ENCODE peak calls at places on chromosomes 4 and X, in seven cellular contexts. V is adrenal gland, M is esophagus muscularis mucosa, Y is foreskin keratinocyte, U is HL-60, I is tibial nerve, K is tibial artery. H is an unnamed sample.

GRCh38 chr4:102430511-102430910 is 70.6 kb upstream of the NFKB1 start:
- DNase-seq in I (no peak), U (no peak), M (no peak), K (no peak), Y (peak; percentile 47), V (no peak), H (peak; percentile 32)

GRCh38 chrX:53659039-53659438 is 27.5 kb downstream of the HUWE1 start:
- DNase-seq in V (no peak), K (no peak), M (no peak), I (no peak), Y (no peak), U (no peak), H (no peak)

GRCh38 chrX:3231766-3232165 is 114.7 kb downstream of the MXRA5 start:
- DNase-seq in K (no peak), V (no peak), Y (no peak), I (no peak), U (no peak), M (no peak), H (peak; percentile 81)

GRCh38 chr4:23237771-23238170 is 545.0 kb downstream of the GBA3 start:
- DNase-seq in V (peak; percentile 66), Y (no peak), M (no peak), U (no peak), I (no peak), K (no peak), H (no peak)

GRCh38 chr4:85127653-85128052 is 161.2 kb upstream of the WDFY3 start:
- DNase-seq in I (no peak), V (peak; percentile 36), U (no peak), M (no peak), K (no peak), Y (peak; percentile 33), H (peak; percentile 87)

GRCh38 chr4:102620697-102621497 is 119.7 kb downstream of the NFKB1 start:
- DNase-seq in K (no peak), I (no peak), M (no peak), U (no peak), Y (peak; percentile 78), V (peak; percentile 70), H (peak; percentile 53)

GRCh38 chr4:58138786-58139185 is 1028.6 kb upstream of the IGFBP7 start:
- DNase-seq in I (no peak), V (no peak), Y (no peak), U (no peak), K (no peak), M (no peak), H (no peak)

GRCh38 chrX:29691044-29691443 is 524.3 kb upstream of the MAGEB2 start:
- DNase-seq in U (no peak), I (no peak), K (no peak), Y (no peak), M (no peak), V (no peak), H (no peak)

GRCh38 chrX:29580560-29580959 is 634.8 kb upstream of the MAGEB2 start:
- DNase-seq in K (no peak), I (no peak), U (no peak), M (no peak), V (no peak), Y (no peak), H (no peak)

GRCh38 chr4:167218022-167218608 is 16.2 kb downstream of the SPOCK3 start:
- DNase-seq in Y (no peak), K (no peak), I (no peak), V (no peak), M (no peak), U (no peak), H (no peak)

GRCh38 chr4:108048157-108048556 is 58.5 kb downstream of the HADH start:
- DNase-seq in Y (no peak), U (no peak), M (no peak), I (no peak), K (no peak), V (peak; percentile 29), H (no peak)

DNA sequence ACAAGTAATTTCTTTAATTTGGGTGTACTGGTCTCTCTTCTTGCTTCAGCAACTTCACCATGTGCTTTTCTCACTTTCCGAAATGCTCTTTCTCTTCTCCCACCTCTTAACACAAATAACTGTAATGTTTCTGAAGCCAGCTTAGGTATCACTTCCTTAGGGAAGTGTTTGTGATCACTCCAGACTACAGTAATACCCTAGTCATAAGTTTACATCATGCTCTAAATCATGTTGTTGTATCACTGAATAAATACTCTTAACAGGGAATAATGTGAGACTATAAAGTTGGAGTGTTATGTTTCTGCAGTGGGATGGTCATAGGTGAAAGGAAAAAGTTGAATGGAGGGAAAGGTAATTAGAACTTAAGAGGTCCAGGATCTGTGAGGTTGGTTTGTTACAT is 712.3 kb downstream of the C4orf33 start:
- DNase-seq in V (no peak), K (no peak), Y (no peak), I (no peak), M (no peak), U (no peak), H (no peak)
- H3K27ac ChIP-seq in V (no peak overlapping the region), K (no peak overlapping the region), Y (no peak overlapping the region), I (no peak overlapping the region), M (no peak overlapping the region), U (no peak overlapping the region), H (no peak overlapping the region)

GRCh38 chr4:145081756-145082155 is 16.2 kb downstream of the ANAPC10 start:
- DNase-seq in V (no peak), Y (no peak), I (no peak), U (no peak), M (no peak), K (no peak), H (no peak)

DNA sequence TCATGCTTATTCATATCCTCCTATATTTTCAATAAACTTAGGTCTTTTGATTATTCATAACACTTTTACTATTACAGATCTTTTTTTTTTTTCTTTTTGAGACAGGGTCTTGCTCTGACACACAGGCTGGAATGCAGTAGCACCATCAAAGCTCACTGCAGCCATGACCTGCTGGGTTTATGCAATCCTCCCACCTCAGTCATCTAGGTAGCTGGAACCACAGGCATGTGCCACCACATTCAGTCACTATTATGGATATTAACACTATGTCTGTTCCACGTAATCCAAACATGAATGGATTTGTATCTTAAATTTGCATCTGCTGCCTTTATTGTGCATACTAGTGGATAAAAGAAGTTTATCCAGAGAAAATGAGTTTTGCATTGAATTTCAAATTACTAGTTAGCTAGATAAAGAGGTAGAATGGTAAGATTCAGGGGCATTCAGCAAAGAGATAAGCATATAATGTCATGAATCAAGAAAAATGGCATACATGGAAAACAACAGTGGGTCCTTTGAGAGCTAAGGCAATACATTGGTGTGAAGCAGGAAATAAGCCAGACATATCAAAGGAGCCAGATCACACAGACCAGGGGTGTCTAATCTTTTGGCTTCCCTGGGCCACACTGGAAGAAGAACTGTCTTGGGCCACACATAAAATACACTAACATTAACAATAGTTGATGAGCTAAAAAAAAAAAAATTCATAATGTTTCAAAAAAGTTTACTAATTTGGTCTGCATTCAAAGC is 13.9 kb downstream of the ANAPC10 start:
- DNase-seq in K (no peak), V (no peak), I (no peak), U (no peak), Y (peak; percentile 86), M (no peak), H (no peak)
- H3K27ac ChIP-seq in K (no peak overlapping the region), V (no peak overlapping the region), I (no peak overlapping the region), U (no peak overlapping the region), Y (no peak overlapping the region), M (no peak overlapping the region), H (no peak overlapping the region)

DNA sequence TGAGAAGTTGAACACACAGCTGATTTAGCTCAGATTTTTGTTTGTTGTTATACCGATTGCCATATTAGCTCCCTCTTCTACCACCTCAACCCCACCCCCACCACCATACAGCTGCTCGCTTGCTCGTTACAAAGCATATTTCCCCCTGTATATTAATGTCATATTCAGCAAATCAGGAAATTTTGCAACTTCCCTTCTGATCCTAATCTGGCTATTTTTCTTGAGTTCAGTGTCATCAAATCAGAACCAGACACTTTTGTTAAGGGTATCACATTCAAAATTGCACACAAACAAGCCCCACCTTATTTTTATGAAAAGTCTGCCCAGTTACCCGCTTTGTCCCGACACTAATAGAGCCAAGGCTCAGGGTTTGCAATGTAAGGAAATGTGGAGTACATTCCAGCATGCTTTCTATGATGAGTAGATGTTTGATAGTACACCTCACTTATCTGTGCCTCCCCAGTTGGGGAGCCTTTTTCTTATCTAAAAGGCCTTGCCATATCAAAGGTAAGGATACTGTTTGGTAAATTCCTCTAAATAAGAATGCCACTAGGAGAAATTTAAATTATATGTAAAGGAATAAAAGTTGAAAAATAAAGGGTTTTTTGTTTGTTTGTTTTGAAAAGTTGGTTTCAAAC is 212.2 kb downstream of the CBR4 start:
- DNase-seq in V (no peak), K (no peak), U (no peak), I (no peak), M (no peak), Y (no peak), H (no peak)
- H3K27ac ChIP-seq in V (no peak overlapping the region), K (peak overlapping the region; percentile 26), U (no peak overlapping the region), I (no peak overlapping the region), M (no peak overlapping the region), Y (peak overlapping the region; percentile 72), H (peak overlapping the region; percentile 37)

GRCh38 chrX:130578906-130579305 is 177.1 kb downstream of the RBMX2 start:
- DNase-seq in K (no peak), I (no peak), V (no peak), M (no peak), Y (no peak), U (no peak), H (no peak)
- H3K27ac ChIP-seq in K (no peak overlapping the region), I (no peak overlapping the region), V (no peak overlapping the region), M (no peak overlapping the region), Y (no peak overlapping the region), U (no peak overlapping the region), H (no peak overlapping the region)

DNA sequence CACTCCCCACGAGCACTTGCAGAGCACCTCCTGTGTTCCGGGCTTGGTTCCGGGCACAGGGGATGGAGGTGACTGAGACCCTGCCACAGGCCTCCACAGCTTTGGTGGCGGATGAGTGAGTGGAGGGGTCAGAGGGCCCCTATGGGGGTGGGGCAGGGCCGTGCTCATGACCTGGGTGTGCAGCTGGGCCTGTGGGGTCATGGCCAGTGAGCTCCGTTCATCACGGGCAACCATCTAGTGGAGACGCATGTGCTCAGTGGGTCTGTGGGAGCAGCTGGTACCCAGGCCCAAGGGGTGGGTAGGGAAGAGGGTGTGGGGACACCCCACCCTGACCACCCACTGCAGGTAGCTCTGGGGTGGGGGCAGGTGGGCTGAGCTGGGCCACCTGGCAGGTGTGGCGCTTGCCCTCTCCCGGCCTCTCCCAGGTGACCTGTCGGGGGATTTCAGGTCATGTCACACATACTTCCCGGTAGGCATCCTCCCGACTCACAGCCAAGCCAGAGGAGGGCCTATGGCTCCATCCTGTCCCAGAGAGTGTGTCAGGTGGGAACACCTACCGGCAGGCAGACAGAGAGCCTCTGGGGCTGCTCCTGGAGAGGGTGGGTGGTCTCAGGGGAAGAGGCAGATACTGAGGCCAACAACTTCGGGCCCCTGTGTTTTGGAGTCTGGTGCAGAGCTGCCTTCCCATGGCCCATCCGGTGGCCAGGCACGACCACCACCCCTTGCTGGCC is 3.6 kb downstream of the PSAPL1 start:
- DNase-seq in M (no peak), I (no peak), Y (no peak), V (no peak), U (no peak), K (no peak), H (no peak)
- H3K27ac ChIP-seq in M (no peak overlapping the region), I (no peak overlapping the region), Y (no peak overlapping the region), V (no peak overlapping the region), U (no peak overlapping the region), K (no peak overlapping the region), H (no peak overlapping the region)